ENCODE peak calls at places on chromosomes 2 and 18, in ten cellular contexts. J, N, Z, Y, Q, B, H, V, C and G are unnamed samples.
A peak's percentile ranks its signal among the peaks of the same experiment; 100 is the strongest.

GRCh38 chr18:1062592-1062991 is 157.9 kb downstream of the ADCYAP1 start:
- DNase-seq in Q (no peak), Z (no peak), V (no peak), N (no peak), B (peak; percentile 19), C (peak; percentile 1), Y (no peak), H (no peak), J (no peak), G (no peak)

GRCh38 chr18:686339-687111 is 25.9 kb downstream of the ENOSF1 start:
- DNase-seq in J (no peak), Z (no peak), Y (no peak), N (no peak), Q (no peak), V (no peak), C (no peak), B (peak; percentile 41), H (no peak), G (no peak)

GRCh38 chr2:19457809-19458208 is 99.4 kb upstream of the OSR1 start:
- DNase-seq in Q (no peak), C (no peak), V (no peak), N (no peak), Z (no peak), J (no peak), B (no peak), Y (no peak), H (no peak), G (no peak)

GRCh38 chr18:49020621-49021021 is 69.9 kb upstream of the SMAD7 start:
- DNase-seq in C (no peak), Y (no peak), V (peak; percentile 6), Z (no peak), B (no peak), J (no peak), Q (no peak), H (no peak), N (no peak), G (no peak)

GRCh38 chr18:41144444-41144843 is 810.6 kb upstream of the PIK3C3 start:
- DNase-seq in C (no peak), N (no peak), Q (no peak), B (peak; percentile 73), J (no peak), Z (no peak), Y (no peak), H (no peak), V (no peak), G (no peak)

GRCh38 chr2:175181877-175182308 is 383 bp upstream of the ATP5MC3 start:
- DNase-seq in Y (no peak), H (no peak), C (no peak), N (no peak), V (no peak), Z (no peak), B (no peak), J (no peak), Q (no peak), G (no peak)

GRCh38 chr2:1910562-1911256 is 166.4 kb upstream of the PXDN start:
- DNase-seq in Y (no peak), V (no peak), J (peak; percentile 18), Q (no peak), H (no peak), B (no peak), N (peak; percentile 39), C (no peak), Z (no peak), G (no peak)

GRCh38 chr18:59456657-59457056 is 97.6 kb upstream of the LMAN1 start:
- DNase-seq in N (no peak), Z (no peak), Y (no peak), J (no peak), B (no peak), H (no peak), Q (no peak), V (no peak), C (no peak), G (no peak)

GRCh38 chr2:67503066-67503795 is 106.1 kb downstream of the ETAA1 start:
- DNase-seq in Y (no peak), N (no peak), V (peak; percentile 28), C (no peak), J (no peak), Q (no peak), Z (no peak), B (peak; percentile 90), H (no peak), G (no peak)

GRCh38 chr2:70340921-70341765 is 39.3 kb upstream of the FAM136A start:
- DNase-seq in C (peak; percentile 62), H (no peak), Z (peak; percentile 15), N (peak; percentile 69), V (no peak), Q (peak; percentile 32), Y (no peak), J (peak; percentile 56), B (peak; percentile 52), G (no peak)

GRCh38 chr18:12309683-12310198 is 1.7 kb downstream of the TUBB6 start:
- DNase-seq in C (no peak), Q (no peak), V (no peak), J (no peak), N (no peak), Y (no peak), B (no peak), H (no peak), Z (no peak), G (no peak)

DNA sequence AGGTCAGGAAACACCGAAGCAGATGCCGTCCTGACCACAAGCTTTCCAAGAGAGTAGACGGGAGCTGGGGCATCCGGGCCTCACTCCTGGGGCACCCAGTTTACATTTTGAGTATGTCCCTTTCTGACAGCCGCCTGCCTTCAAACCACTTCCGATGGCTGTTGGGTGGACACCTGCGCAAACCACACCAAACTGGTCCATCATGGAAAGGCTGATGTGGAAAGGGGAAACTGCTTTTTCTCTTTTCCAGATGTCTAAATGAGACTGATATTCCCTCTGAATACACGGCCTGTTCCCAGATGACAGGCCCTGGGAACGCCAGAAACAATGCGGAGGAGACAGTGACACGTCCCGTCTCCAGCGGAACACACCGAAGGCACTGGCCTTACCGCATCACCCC is 290.0 kb upstream of the SALL3 start:
- DNase-seq in B (no peak), Y (no peak), H (no peak), V (no peak), N (no peak), J (no peak), Q (no peak), Z (no peak), C (no peak), G (no peak)
- H3K27ac ChIP-seq in B (no peak overlapping the region), Y (no peak overlapping the region), H (no peak overlapping the region), V (no peak overlapping the region), N (no peak overlapping the region), J (no peak overlapping the region), Q (no peak overlapping the region), Z (no peak overlapping the region), C (no peak overlapping the region), G (no peak overlapping the region)

GRCh38 chr2:97951155-97951670 is 44.5 kb downstream of the TMEM131 start:
- DNase-seq in Z (no peak), V (no peak), H (no peak), Q (no peak), Y (no peak), J (no peak), N (no peak), B (no peak), C (no peak), G (no peak)

GRCh38 chr2:97950329-97951154 is 45.2 kb downstream of the TMEM131 start:
- DNase-seq in Z (no peak), Q (no peak), H (no peak), B (peak; percentile 85), N (no peak), C (no peak), Y (no peak), J (no peak), V (no peak), G (no peak)

DNA sequence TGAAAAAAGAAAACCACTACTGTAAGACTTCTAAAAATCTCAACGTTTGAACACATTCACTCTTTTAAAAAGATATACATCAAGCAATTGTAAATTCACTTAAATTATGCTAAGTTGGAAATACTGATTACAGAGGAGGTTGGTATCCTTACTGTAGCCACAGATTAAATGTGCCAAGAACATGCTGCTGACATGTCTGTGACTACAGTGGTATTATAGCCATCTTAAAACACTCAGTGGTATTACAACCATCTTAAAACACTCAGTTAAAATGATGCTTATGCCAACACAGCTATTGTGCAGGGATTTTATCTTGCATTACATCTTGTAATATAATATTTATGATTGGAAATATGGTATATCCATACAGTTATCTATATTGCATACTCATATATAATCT is 50.0 kb downstream of the TMEM131 start:
- DNase-seq in B (no peak), N (no peak), H (no peak), C (no peak), V (no peak), J (no peak), Y (no peak), Q (no peak), Z (no peak), G (no peak)
- H3K4me1 ChIP-seq in B (peaks cover 12% of the 10 kb centered on the region), N (no peaks in the 10 kb centered on the region), H (no peaks in the 10 kb centered on the region), C (peaks cover 4% of the 10 kb centered on the region), V (peaks cover 2% of the 10 kb centered on the region), J (peaks cover under 1% of the 10 kb centered on the region), Y (peaks cover 18% of the 10 kb centered on the region), Q (no peaks in the 10 kb centered on the region), Z (no peaks in the 10 kb centered on the region), G (no peaks in the 10 kb centered on the region)

GRCh38 chr2:45011621-45012602 is 2.7 kb upstream of the SIX2 start:
- DNase-seq in N (no peak), Y (no peak), Q (no peak), H (no peak), J (no peak), C (no peak), B (no peak), Z (no peak), V (no peak), G (no peak)

GRCh38 chr2:45009303-45009927 is at the start of gene SIX2:
- DNase-seq in Z (peak; percentile 95), H (peak; percentile 96), Y (peak; percentile 90), N (peak; percentile 97), V (peak; percentile 82), B (peak; percentile 99), C (peak; percentile 41), J (no peak), Q (peak; percentile 79), G (peak; percentile 92)

GRCh38 chr2:45012733-45013132 is 3.5 kb upstream of the SIX2 start:
- DNase-seq in C (no peak), Q (no peak), J (no peak), Y (no peak), H (no peak), Z (no peak), B (no peak), N (no peak), V (no peak), G (no peak)

GRCh38 chr2:45009928-45010705 is 865 bp upstream of the SIX2 start:
- DNase-seq in C (no peak), Q (no peak), V (peak; percentile 55), Z (peak; percentile 37), J (no peak), N (peak; percentile 49), Y (peak; percentile 80), H (peak; percentile 58), B (peak; percentile 94), G (peak; percentile 94)

GRCh38 chr2:45010706-45011036 is 1.4 kb upstream of the SIX2 start:
- DNase-seq in H (no peak), J (no peak), C (no peak), Q (no peak), B (peak; percentile 17), Z (no peak), Y (no peak), N (no peak), V (no peak), G (no peak)
- H3K27ac ChIP-seq in H (no peak overlapping the region), J (no peak overlapping the region), C (no peak overlapping the region), Q (no peak overlapping the region), B (no peak overlapping the region), Z (peak overlapping the region; percentile 69), Y (peak overlapping the region; percentile 74), N (no peak overlapping the region), V (no peak overlapping the region), G (no peak overlapping the region)

GRCh38 chr2:98464772-98465310 is 20.2 kb downstream of the INPP4A start:
- DNase-seq in B (no peak), C (no peak), V (no peak), Q (no peak), H (peak; percentile 36), J (no peak), N (peak; percentile 67), Z (no peak), Y (no peak), G (no peak)
- H3K4me1 ChIP-seq in B (peaks cover 15% of the 10 kb centered on the region), C (peaks cover 21% of the 10 kb centered on the region), V (no peaks in the 10 kb centered on the region), Q (peaks cover 6% of the 10 kb centered on the region), H (peaks cover 27% of the 10 kb centered on the region), J (peaks cover 85% of the 10 kb centered on the region), N (peaks cover 32% of the 10 kb centered on the region), Z (no peaks in the 10 kb centered on the region), Y (peaks cover 33% of the 10 kb centered on the region), G (peaks cover 16% of the 10 kb centered on the region)